ENCODE peak calls at places on chromosomes 2 and 18, in seven cellular contexts. P is stomach; E is hepatocyte; Y is colonic mucosa; D is CD8-positive, alpha-beta T cell; B is psoas muscle; U is upper lobe of right lung. M is an unnamed sample.

GRCh38 chr2:219331560-219332213 is 857 bp downstream of the RESP18 start:
- DNase-seq in U (no peak), D (peak; percentile 12), Y (no peak), P (no peak), B (peak; percentile 35), E (peak; percentile 66), M (no peak)

GRCh38 chr2:3189076-3189591 is 188.5 kb downstream of the EIPR1 start:
- DNase-seq in B (no peak), P (no peak), U (no peak), D (no peak), E (no peak), Y (no peak), M (no peak)

GRCh38 chr2:25305809-25306208 is 35.9 kb downstream of the DNMT3A start:
- DNase-seq in Y (no peak), D (no peak), E (no peak), U (no peak), P (no peak), B (peak; percentile 52), M (no peak)

GRCh38 chr2:157839162-157839801 is 36.8 kb downstream of the ACVR1 start:
- DNase-seq in B (peak; percentile 23), D (no peak), U (no peak), Y (no peak), P (no peak), E (peak; percentile 58), M (no peak)

GRCh38 chr2:83915381-83915780 is 543.7 kb downstream of the SUCLG1 start:
- DNase-seq in D (no peak), Y (no peak), E (no peak), B (no peak), P (no peak), U (no peak), M (no peak)

GRCh38 chr2:212626371-212626918 is 87.8 kb upstream of the ERBB4 start:
- DNase-seq in B (no peak), U (no peak), D (no peak), P (no peak), Y (no peak), E (no peak), M (no peak)

GRCh38 chr2:216636570-216637450 is 3.6 kb downstream of the IGFBP2 start:
- DNase-seq in P (peak; percentile 84), Y (peak; percentile 88), E (peak; percentile 86), B (no peak), U (no peak), D (no peak), M (peak; percentile 52)

GRCh38 chr2:67006373-67006960 is 390.7 kb upstream of the ETAA1 start:
- DNase-seq in P (no peak), Y (no peak), B (no peak), D (no peak), E (no peak), U (no peak), M (no peak)

GRCh38 chr2:11554430-11554764 is 20.6 kb downstream of the GREB1 start:
- DNase-seq in B (no peak), P (no peak), Y (no peak), D (no peak), U (no peak), E (no peak), M (no peak)

GRCh38 chr18:9869713-9870430 is 15.9 kb upstream of the TXNDC2 start:
- DNase-seq in P (no peak), D (no peak), B (no peak), E (peak; percentile 70), U (no peak), Y (peak; percentile 41), M (no peak)

GRCh38 chr2:20972110-20972509 is 71.8 kb downstream of the APOB start:
- DNase-seq in U (no peak), D (no peak), P (no peak), Y (no peak), E (no peak), B (no peak), M (no peak)

GRCh38 chr2:171706152-171706803 is 19.0 kb downstream of the DYNC1I2 start:
- DNase-seq in D (no peak), E (peak; percentile 9), U (no peak), Y (no peak), B (no peak), P (no peak), M (no peak)

GRCh38 chr2:191607101-191607500 is 70.8 kb upstream of the NABP1 start:
- DNase-seq in Y (no peak), P (no peak), E (no peak), D (no peak), U (no peak), B (no peak), M (no peak)

GRCh38 chr2:241136661-241137260 is 12.5 kb downstream of the PASK start:
- DNase-seq in P (no peak), B (no peak), D (no peak), Y (no peak), U (peak; percentile 40), E (no peak), M (no peak)

GRCh38 chr2:165793161-165793778 is 777 bp downstream of the GALNT3 start:
- DNase-seq in Y (peak; percentile 75), D (peak; percentile 18), B (no peak), U (no peak), E (peak; percentile 50), P (peak; percentile 74), M (peak; percentile 22)

GRCh38 chr18:69956037-69956436 is 8.4 kb upstream of the CD226 start:
- DNase-seq in D (no peak), B (no peak), Y (no peak), E (no peak), P (no peak), U (no peak), M (no peak)

GRCh38 chr18:55869965-55870585 is 282.1 kb upstream of the TCF4 start:
- DNase-seq in U (no peak), B (peak; percentile 49), Y (no peak), E (no peak), P (no peak), D (no peak), M (no peak)

GRCh38 chr2:46849080-46849715 is 66.4 kb downstream of the MCFD2 start:
- DNase-seq in E (peak; percentile 58), B (no peak), U (no peak), P (no peak), Y (peak; percentile 82), D (no peak), M (no peak)
- H3K4me1 ChIP-seq in E (peaks cover 52% of the 10 kb centered on the region), B (peaks cover 61% of the 10 kb centered on the region), U (peaks cover 57% of the 10 kb centered on the region), P (peaks cover 70% of the 10 kb centered on the region), Y (peaks cover 33% of the 10 kb centered on the region), D (no peaks in the 10 kb centered on the region), M (peaks cover 10% of the 10 kb centered on the region)

DNA sequence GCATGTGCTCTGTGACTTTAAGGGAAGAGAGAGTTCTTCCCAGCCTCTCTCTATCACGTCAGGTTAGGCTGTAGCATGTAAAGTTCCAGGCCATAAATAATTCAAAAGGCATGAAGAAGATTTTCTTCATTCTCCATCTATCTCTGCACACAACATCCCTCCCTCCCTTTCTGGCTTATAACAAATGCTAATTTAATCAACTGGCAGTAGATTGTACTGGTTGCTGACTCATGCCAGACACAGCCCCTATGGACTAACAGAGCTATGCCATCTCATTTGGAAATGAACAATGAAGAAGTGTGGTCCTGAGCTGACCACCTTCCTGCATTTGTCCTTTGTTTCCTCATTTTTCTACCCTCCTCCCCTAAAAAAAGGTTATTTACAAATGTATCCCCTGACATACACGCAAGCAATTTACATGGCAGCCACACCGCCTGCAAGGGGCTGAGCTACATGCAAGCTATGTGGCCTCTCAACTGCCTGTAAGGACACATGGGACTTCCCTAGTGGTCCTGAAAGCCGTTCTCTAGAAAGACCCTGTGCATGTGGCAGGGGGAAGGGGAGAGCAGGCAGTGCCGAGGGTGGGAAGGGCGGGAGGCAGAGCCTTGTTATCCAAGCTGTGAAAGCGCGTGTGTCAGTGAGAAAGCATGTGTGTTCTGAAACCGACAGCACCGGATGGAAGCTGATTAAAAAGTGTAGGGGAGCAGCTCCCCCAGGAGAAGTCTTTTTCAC is 90.9 kb upstream of the KLF7 start:
- DNase-seq in B (no peak), Y (no peak), E (no peak), D (no peak), P (no peak), U (no peak), M (no peak)
- TF ChIP-seq CTCF in B (no peak), Y (no peak), E (no peak), D (no peak), P (no peak), U (no peak), M (no peak)

GRCh38 chr2:190405995-190406394 is 2.2 kb upstream of the MFSD6 start:
- DNase-seq in P (no peak), Y (no peak), U (no peak), E (no peak), D (no peak), B (no peak), M (no peak)

GRCh38 chr2:190408538-190409271 is 550 bp downstream of the MFSD6 start:
- DNase-seq in B (peak; percentile 43), U (peak; percentile 87), D (peak; percentile 75), P (peak; percentile 70), E (peak; percentile 62), Y (peak; percentile 67), M (peak; percentile 65)

GRCh38 chr2:190406805-190407204 is 1.4 kb upstream of the MFSD6 start:
- DNase-seq in Y (no peak), D (no peak), P (no peak), E (no peak), U (no peak), B (no peak), M (no peak)

GRCh38 chr2:190407662-190408537 is at the start of gene MFSD6:
- DNase-seq in B (peak; percentile 52), P (peak; percentile 74), D (peak; percentile 66), Y (peak; percentile 76), E (peak; percentile 83), U (peak; percentile 89), M (peak; percentile 44)

GRCh38 chr2:190407246-190407661 is 901 bp upstream of the MFSD6 start:
- DNase-seq in P (no peak), U (no peak), B (no peak), D (peak; percentile 54), Y (no peak), E (no peak), M (no peak)
- H3K4me3 ChIP-seq in P (peak overlapping the region; percentile 77), U (peak overlapping the region; percentile 73), B (peak overlapping the region; percentile 81), D (peak overlapping the region; percentile 59), Y (peak overlapping the region; percentile 73), E (peak overlapping the region; percentile 94), M (peak overlapping the region; percentile 89)

DNA sequence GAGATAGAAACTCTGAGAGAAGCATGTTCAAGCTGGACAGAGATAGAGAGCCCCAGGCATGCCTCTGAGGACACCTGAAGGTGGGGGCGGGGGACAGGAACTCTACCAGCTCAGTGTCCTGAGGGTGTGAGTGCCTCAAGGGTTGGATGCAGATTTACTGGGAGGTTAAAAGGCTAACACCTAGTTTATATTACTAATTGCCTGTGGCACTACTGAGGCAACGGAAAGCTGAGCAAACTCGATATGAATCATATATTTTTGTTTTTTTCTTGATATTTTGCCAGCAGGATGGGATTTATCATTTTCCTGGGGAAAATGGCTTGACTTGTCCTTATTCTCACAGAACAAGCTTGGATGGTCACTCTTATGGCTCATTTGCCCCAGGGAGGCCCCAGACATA is 319.5 kb downstream of the ALK start:
- DNase-seq in E (no peak), U (no peak), Y (no peak), D (no peak), B (no peak), P (no peak), M (no peak)
- H3K4me1 ChIP-seq in E (no peaks in the 10 kb centered on the region), U (no peaks in the 10 kb centered on the region), Y (no peaks in the 10 kb centered on the region), D (no peaks in the 10 kb centered on the region), B (peaks cover 8% of the 10 kb centered on the region), P (no peaks in the 10 kb centered on the region), M (no peaks in the 10 kb centered on the region)

GRCh38 chr2:35873921-35874320 is 481.7 kb upstream of the CRIM1 start:
- DNase-seq in U (no peak), B (no peak), E (no peak), D (no peak), Y (no peak), P (no peak), M (no peak)
- TF ChIP-seq CTCF in U (no peak), B (no peak), E (no peak), D (no peak), Y (no peak), P (no peak), M (no peak)

M was measured in prostate gland.